ENCODE peak calls at places on chromosomes 13 and 19, in ten cellular contexts. One of them, this sample, is unnamed.

GRCh38 chr13:35979378-35979911 is 151.7 kb downstream of the DCLK1 start:
- DNase-seq in sigmoid colon: peak; percentile 94
- DNase-seq in spleen: no peak
- DNase-seq in mucosa of descending colon: peak; percentile 51
- DNase-seq in upper lobe of right lung: no peak
- DNase-seq in foreskin fibroblast: peak; percentile 93
- DNase-seq in left lung: no peak
- DNase-seq in progenitor cell of endocrine pancreas: no peak
- DNase-seq in Peyer's patch: peak; percentile 73
- DNase-seq in thyroid gland: peak; percentile 27
- DNase-seq in this sample: peak; percentile 75

GRCh38 chr19:18086590-18087138 is at the start of gene IL12RB1:
- DNase-seq in foreskin fibroblast: no peak
- DNase-seq in thyroid gland: no peak
- DNase-seq in spleen: peak; percentile 88
- DNase-seq in Peyer's patch: peak; percentile 81
- DNase-seq in sigmoid colon: no peak
- DNase-seq in mucosa of descending colon: peak; percentile 51
- DNase-seq in left lung: no peak
- DNase-seq in progenitor cell of endocrine pancreas: no peak
- DNase-seq in upper lobe of right lung: no peak
- DNase-seq in this sample: no peak

GRCh38 chr19:50488795-50489194 is 12.1 kb upstream of the GARIN5A start:
- DNase-seq in foreskin fibroblast: no peak
- DNase-seq in Peyer's patch: no peak
- DNase-seq in spleen: peak; percentile 11
- DNase-seq in mucosa of descending colon: no peak
- DNase-seq in thyroid gland: no peak
- DNase-seq in left lung: no peak
- DNase-seq in upper lobe of right lung: peak; percentile 7
- DNase-seq in progenitor cell of endocrine pancreas: no peak
- DNase-seq in sigmoid colon: no peak
- DNase-seq in this sample: no peak

GRCh38 chr19:8095354-8095886 is 42.9 kb downstream of the CCL25 start:
- DNase-seq in foreskin fibroblast: no peak
- DNase-seq in sigmoid colon: no peak
- DNase-seq in thyroid gland: no peak
- DNase-seq in left lung: peak; percentile 8
- DNase-seq in spleen: no peak
- DNase-seq in mucosa of descending colon: no peak
- DNase-seq in upper lobe of right lung: no peak
- DNase-seq in progenitor cell of endocrine pancreas: no peak
- DNase-seq in Peyer's patch: no peak
- DNase-seq in this sample: no peak

GRCh38 chr13:72694314-72694713 is 33.1 kb downstream of the MZT1 start:
- DNase-seq in Peyer's patch: no peak
- DNase-seq in mucosa of descending colon: no peak
- DNase-seq in thyroid gland: no peak
- DNase-seq in progenitor cell of endocrine pancreas: no peak
- DNase-seq in foreskin fibroblast: no peak
- DNase-seq in left lung: no peak
- DNase-seq in upper lobe of right lung: no peak
- DNase-seq in spleen: no peak
- DNase-seq in sigmoid colon: no peak
- DNase-seq in this sample: no peak

GRCh38 chr19:45817725-45818301 is 2.7 kb upstream of the RSPH6A start:
- DNase-seq in Peyer's patch: no peak
- DNase-seq in mucosa of descending colon: no peak
- DNase-seq in left lung: peak; percentile 83
- DNase-seq in upper lobe of right lung: no peak
- DNase-seq in thyroid gland: no peak
- DNase-seq in spleen: peak; percentile 81
- DNase-seq in progenitor cell of endocrine pancreas: no peak
- DNase-seq in sigmoid colon: no peak
- DNase-seq in foreskin fibroblast: no peak
- DNase-seq in this sample: no peak

GRCh38 chr19:20664917-20665781 is 3.8 kb upstream of the ZNF626 start:
- DNase-seq in sigmoid colon: no peak
- DNase-seq in progenitor cell of endocrine pancreas: peak; percentile 22
- DNase-seq in upper lobe of right lung: peak; percentile 61
- DNase-seq in left lung: no peak
- DNase-seq in foreskin fibroblast: peak; percentile 20
- DNase-seq in spleen: no peak
- DNase-seq in mucosa of descending colon: no peak
- DNase-seq in Peyer's patch: no peak
- DNase-seq in thyroid gland: peak; percentile 67
- DNase-seq in this sample: no peak

GRCh38 chr19:44625531-44626066 is 12.2 kb downstream of the IGSF23 start:
- DNase-seq in left lung: no peak
- DNase-seq in Peyer's patch: no peak
- DNase-seq in sigmoid colon: no peak
- DNase-seq in spleen: no peak
- DNase-seq in upper lobe of right lung: no peak
- DNase-seq in mucosa of descending colon: no peak
- DNase-seq in thyroid gland: no peak
- DNase-seq in progenitor cell of endocrine pancreas: no peak
- DNase-seq in foreskin fibroblast: no peak
- DNase-seq in this sample: no peak

GRCh38 chr13:23615677-23616076 is 45.5 kb downstream of the TNFRSF19 start:
- DNase-seq in upper lobe of right lung: no peak
- DNase-seq in progenitor cell of endocrine pancreas: no peak
- DNase-seq in Peyer's patch: no peak
- DNase-seq in spleen: no peak
- DNase-seq in left lung: no peak
- DNase-seq in sigmoid colon: no peak
- DNase-seq in mucosa of descending colon: no peak
- DNase-seq in thyroid gland: no peak
- DNase-seq in foreskin fibroblast: no peak
- DNase-seq in this sample: no peak

DNA sequence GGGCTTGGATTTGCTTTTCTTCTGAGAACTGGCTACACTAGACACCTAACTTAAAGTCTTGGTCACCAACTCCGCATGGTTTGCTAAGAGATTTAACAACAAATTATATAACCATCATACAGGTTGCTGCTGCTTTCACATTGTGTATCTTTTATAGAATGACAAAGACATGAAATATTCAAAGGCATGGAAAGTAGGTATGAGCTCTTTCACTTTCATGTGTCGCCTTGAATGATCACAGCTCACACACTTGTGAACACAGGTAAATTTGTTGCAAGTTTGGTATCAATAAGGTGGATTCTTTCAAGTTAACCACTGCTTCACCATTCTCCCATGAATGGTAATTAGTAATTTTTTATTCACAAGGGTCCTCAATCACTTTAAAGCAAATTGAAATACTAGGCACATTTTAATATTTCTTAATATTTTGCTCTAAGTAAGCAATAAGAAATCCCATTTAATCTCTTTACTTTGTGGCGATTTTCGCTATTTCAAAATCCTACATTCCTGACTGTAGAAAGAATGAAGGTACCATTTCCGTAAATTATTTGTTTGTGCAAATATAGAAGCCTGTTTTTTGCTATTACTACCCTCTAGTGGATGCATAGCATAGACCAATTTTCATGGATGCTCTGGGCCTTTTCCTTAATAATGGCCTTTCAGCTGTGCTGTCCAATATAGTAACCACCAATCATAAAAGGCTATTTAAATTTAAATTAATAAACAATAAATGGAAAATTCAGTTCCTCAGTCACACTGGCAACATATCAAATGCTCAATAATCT is 45.5 kb upstream of the FREM2 start:
- DNase-seq in upper lobe of right lung: no peak
- DNase-seq in progenitor cell of endocrine pancreas: no peak
- DNase-seq in foreskin fibroblast: peak; percentile 4
- DNase-seq in sigmoid colon: no peak
- DNase-seq in mucosa of descending colon: no peak
- DNase-seq in left lung: no peak
- DNase-seq in Peyer's patch: no peak
- DNase-seq in spleen: no peak
- DNase-seq in thyroid gland: no peak
- DNase-seq in this sample: no peak
- TF ChIP-seq CTCF in upper lobe of right lung: peak; percentile 42
- TF ChIP-seq CTCF in progenitor cell of endocrine pancreas: peak; percentile 43
- TF ChIP-seq CTCF in foreskin fibroblast: peak; percentile 27
- TF ChIP-seq CTCF in sigmoid colon: no peak
- TF ChIP-seq CTCF in mucosa of descending colon: no peak
- TF ChIP-seq CTCF in left lung: peak; percentile 14
- TF ChIP-seq CTCF in Peyer's patch: no peak
- TF ChIP-seq CTCF in spleen: no peak
- TF ChIP-seq CTCF in thyroid gland: no peak
- TF ChIP-seq CTCF in this sample: peak; percentile 18

GRCh38 chr19:11594084-11594483 is 3.2 kb upstream of the ZNF627 start:
- DNase-seq in sigmoid colon: no peak
- DNase-seq in Peyer's patch: no peak
- DNase-seq in foreskin fibroblast: no peak
- DNase-seq in upper lobe of right lung: no peak
- DNase-seq in spleen: no peak
- DNase-seq in mucosa of descending colon: no peak
- DNase-seq in thyroid gland: no peak
- DNase-seq in progenitor cell of endocrine pancreas: no peak
- DNase-seq in left lung: no peak
- DNase-seq in this sample: no peak

GRCh38 chr19:11587302-11587972 is 9.8 kb upstream of the ZNF627 start:
- DNase-seq in upper lobe of right lung: peak; percentile 85
- DNase-seq in Peyer's patch: peak; percentile 91
- DNase-seq in left lung: peak; percentile 89
- DNase-seq in progenitor cell of endocrine pancreas: peak; percentile 70
- DNase-seq in foreskin fibroblast: peak; percentile 84
- DNase-seq in sigmoid colon: peak; percentile 86
- DNase-seq in mucosa of descending colon: peak; percentile 88
- DNase-seq in spleen: peak; percentile 91
- DNase-seq in thyroid gland: peak; percentile 75
- DNase-seq in this sample: peak; percentile 92

GRCh38 chr19:11587973-11588631 is 9.2 kb upstream of the ZNF627 start:
- DNase-seq in thyroid gland: no peak
- DNase-seq in foreskin fibroblast: no peak
- DNase-seq in left lung: no peak
- DNase-seq in spleen: no peak
- DNase-seq in upper lobe of right lung: no peak
- DNase-seq in mucosa of descending colon: no peak
- DNase-seq in progenitor cell of endocrine pancreas: no peak
- DNase-seq in Peyer's patch: no peak
- DNase-seq in sigmoid colon: no peak
- DNase-seq in this sample: no peak
- TF ChIP-seq CTCF in thyroid gland: peak; percentile 5
- TF ChIP-seq CTCF in foreskin fibroblast: no peak
- TF ChIP-seq CTCF in left lung: peak; percentile 5
- TF ChIP-seq CTCF in spleen: peak; percentile 50
- TF ChIP-seq CTCF in upper lobe of right lung: no peak
- TF ChIP-seq CTCF in mucosa of descending colon: no peak
- TF ChIP-seq CTCF in progenitor cell of endocrine pancreas: no peak
- TF ChIP-seq CTCF in Peyer's patch: no peak
- TF ChIP-seq CTCF in sigmoid colon: no peak
- TF ChIP-seq CTCF in this sample: no peak

DNA sequence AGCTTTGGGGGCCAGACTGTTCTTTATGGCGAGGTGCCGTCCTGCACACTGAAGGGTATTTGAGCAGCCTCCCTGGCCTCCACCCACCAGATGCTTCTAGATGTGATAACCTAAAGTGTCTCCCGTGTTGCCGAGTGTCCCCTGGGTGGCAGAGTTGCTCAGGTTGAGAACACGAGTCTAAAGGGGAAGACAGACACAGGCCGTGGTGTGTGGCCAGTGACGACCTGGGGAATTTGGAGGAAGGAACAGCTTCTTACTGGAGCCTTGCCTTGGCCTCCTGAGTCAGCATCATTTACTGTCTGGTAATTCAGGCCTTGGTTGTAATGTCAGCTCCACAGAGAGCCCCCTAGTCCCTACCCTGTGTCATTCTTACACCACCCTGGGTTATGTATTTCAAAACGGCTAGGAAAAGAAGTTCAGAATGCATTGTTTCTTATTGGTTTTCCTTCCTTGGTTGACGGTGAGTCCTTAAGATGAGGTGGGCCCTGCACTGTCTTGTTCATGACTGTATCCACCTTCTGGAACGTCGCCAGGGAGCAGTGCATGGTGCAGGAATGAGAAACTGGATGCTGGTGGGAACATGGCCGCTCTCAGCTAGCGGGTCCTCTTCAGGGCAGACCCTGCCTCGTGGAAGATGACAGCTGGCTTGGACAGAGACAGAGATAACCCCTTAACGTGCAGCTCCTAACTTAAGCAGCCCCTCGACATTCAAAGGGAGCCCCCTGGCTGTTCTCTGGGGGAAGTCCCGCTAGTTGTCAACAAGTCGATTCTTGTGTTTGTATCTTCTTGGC is 7.1 kb downstream of the SIN3B start:
- DNase-seq in foreskin fibroblast: peak; percentile 48
- DNase-seq in thyroid gland: no peak
- DNase-seq in sigmoid colon: no peak
- DNase-seq in left lung: no peak
- DNase-seq in progenitor cell of endocrine pancreas: no peak
- DNase-seq in upper lobe of right lung: no peak
- DNase-seq in Peyer's patch: peak; percentile 70
- DNase-seq in spleen: peak; percentile 81
- DNase-seq in mucosa of descending colon: peak; percentile 26
- DNase-seq in this sample: peak; percentile 75
- TF ChIP-seq CTCF in foreskin fibroblast: no peak
- TF ChIP-seq CTCF in thyroid gland: no peak
- TF ChIP-seq CTCF in sigmoid colon: no peak
- TF ChIP-seq CTCF in left lung: no peak
- TF ChIP-seq CTCF in progenitor cell of endocrine pancreas: no peak
- TF ChIP-seq CTCF in upper lobe of right lung: no peak
- TF ChIP-seq CTCF in Peyer's patch: no peak
- TF ChIP-seq CTCF in spleen: no peak
- TF ChIP-seq CTCF in mucosa of descending colon: no peak
- TF ChIP-seq CTCF in this sample: no peak

GRCh38 chr13:88978607-88979006 is 1307.4 kb downstream of the SLITRK5 start:
- DNase-seq in Peyer's patch: no peak
- DNase-seq in sigmoid colon: no peak
- DNase-seq in thyroid gland: no peak
- DNase-seq in left lung: no peak
- DNase-seq in mucosa of descending colon: no peak
- DNase-seq in progenitor cell of endocrine pancreas: no peak
- DNase-seq in upper lobe of right lung: no peak
- DNase-seq in foreskin fibroblast: no peak
- DNase-seq in spleen: no peak
- DNase-seq in this sample: no peak

DNA sequence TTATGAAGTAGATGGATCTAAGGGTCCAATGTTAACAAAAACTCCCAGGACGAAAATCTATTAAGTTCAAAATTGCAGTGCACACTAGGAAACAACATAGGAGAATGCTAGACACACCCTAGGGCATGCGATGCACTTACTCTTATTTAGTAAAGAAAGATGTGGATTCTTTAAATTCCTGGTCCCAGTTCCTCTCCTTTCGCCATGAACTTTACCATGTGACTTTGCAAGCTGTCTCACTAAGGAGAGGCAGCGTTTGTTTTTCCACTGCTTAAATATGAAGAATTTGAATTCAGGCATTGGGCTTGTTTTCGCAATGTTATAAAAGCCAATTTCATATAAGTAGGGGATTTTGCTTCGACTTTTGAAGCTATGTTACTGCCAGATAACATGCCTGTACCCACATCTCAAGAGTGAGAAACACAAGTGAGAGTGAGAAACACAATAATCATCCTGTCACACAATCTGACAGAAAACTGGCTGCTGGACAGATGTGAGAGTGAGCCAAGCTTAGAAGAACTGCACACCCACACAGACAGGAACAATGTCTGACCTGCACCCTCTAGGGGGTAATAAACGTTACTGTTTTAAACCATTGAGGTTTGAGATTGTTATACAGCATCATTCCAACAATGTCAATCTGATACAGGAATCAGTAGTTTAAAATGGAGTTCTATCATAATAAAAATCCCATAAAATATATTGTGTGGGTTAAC is 1308.5 kb downstream of the SLITRK5 start:
- DNase-seq in Peyer's patch: no peak
- DNase-seq in thyroid gland: no peak
- DNase-seq in foreskin fibroblast: no peak
- DNase-seq in spleen: no peak
- DNase-seq in sigmoid colon: no peak
- DNase-seq in mucosa of descending colon: no peak
- DNase-seq in progenitor cell of endocrine pancreas: no peak
- DNase-seq in upper lobe of right lung: no peak
- DNase-seq in left lung: no peak
- DNase-seq in this sample: no peak
- TF ChIP-seq CTCF in Peyer's patch: no peak
- TF ChIP-seq CTCF in thyroid gland: no peak
- TF ChIP-seq CTCF in foreskin fibroblast: no peak
- TF ChIP-seq CTCF in spleen: no peak
- TF ChIP-seq CTCF in sigmoid colon: no peak
- TF ChIP-seq CTCF in mucosa of descending colon: no peak
- TF ChIP-seq CTCF in progenitor cell of endocrine pancreas: no peak
- TF ChIP-seq CTCF in upper lobe of right lung: no peak
- TF ChIP-seq CTCF in left lung: peak; percentile 10
- TF ChIP-seq CTCF in this sample: no peak